ENCODE peak calls at places on chromosome 4, in nine cellular contexts. V is neural progenitor cell; T is IMR-90; I is stimulated activated CD8-positive, alpha-beta memory T cell treated with anti-CD3 and anti-CD28 coated beads, Interleukin-4, amount 100 ng/mL, for 4 hours; C is brain microvascular endothelial cell; S is stimulated activated CD4-positive, alpha-beta T cell treated with anti-CD3 and anti-CD28 coated beads, Interleukin-2, amount 100 ng/mL, for 48 hours; M is NCI-H1092; Q is cardiac muscle cell; Z is T-helper 2 cell. N is an unnamed sample.

GRCh38 chr4:7823416-7823824 is 116.2 kb downstream of the AFAP1 start:
- DNase-seq in C (no peak), T (no peak), S (no peak), Z (no peak), V (no peak), Q (peak), M (no peak), I (no peak), N (no peak)

GRCh38 chr4:153634737-153635353 is 49.2 kb upstream of the TLR2 start:
- DNase-seq in I (no peak), M (no peak), Z (no peak), T (peak), S (no peak), Q (peak), V (peak), C (no peak), N (peak)

GRCh38 chr4:169207436-169208089 is 63.2 kb downstream of the SH3RF1 start:
- DNase-seq in M (no peak), T (no peak), I (no peak), C (peak), V (peak), S (no peak), Z (no peak), Q (peak), N (no peak)

GRCh38 chr4:184067931-184068554 is 149.6 kb downstream of the ENPP6 start:
- DNase-seq in S (no peak), I (no peak), Q (no peak), T (no peak), Z (no peak), V (no peak), M (no peak), C (no peak), N (no peak)

GRCh38 chr4:14218641-14219040 is 591.1 kb upstream of the BOD1L1 start:
- DNase-seq in C (no peak), Q (no peak), I (no peak), Z (no peak), M (peak), V (peak), S (no peak), T (no peak), N (no peak)

GRCh38 chr4:83677656-83678055 is 141.7 kb downstream of the GPAT3 start:
- DNase-seq in S (no peak), I (no peak), M (no peak), V (no peak), C (no peak), Z (no peak), T (no peak), Q (no peak), N (no peak)

GRCh38 chr4:182885738-182886077 is 31.5 kb downstream of the DCTD start:
- DNase-seq in M (no peak), Q (peak), S (no peak), V (no peak), C (no peak), T (peak), I (no peak), Z (no peak), N (no peak)

GRCh38 chr4:11635336-11635735 is 206.6 kb upstream of the HS3ST1 start:
- DNase-seq in M (no peak), I (no peak), Z (no peak), Q (peak), V (no peak), T (peak), C (peak), S (no peak), N (no peak)

GRCh38 chr4:7167706-7168105 is 24.6 kb upstream of the SORCS2 start:
- DNase-seq in M (no peak), I (no peak), Z (no peak), V (no peak), C (no peak), S (no peak), T (no peak), Q (no peak), N (no peak)

GRCh38 chr4:17723648-17724047 is 57.8 kb downstream of the FAM184B start:
- DNase-seq in S (no peak), V (no peak), Q (no peak), T (no peak), I (no peak), Z (no peak), C (no peak), M (no peak), N (no peak)

GRCh38 chr4:151887151-151887815 is 126.5 kb upstream of the GATB start:
- DNase-seq in V (no peak), S (no peak), Q (no peak), I (no peak), Z (peak), M (no peak), T (no peak), C (peak), N (no peak)

GRCh38 chr4:165201806-165202205 is 5.6 kb upstream of the KLHL2 start:
- DNase-seq in Z (no peak), V (no peak), T (no peak), M (no peak), I (no peak), C (no peak), Q (peak), S (no peak), N (no peak)

N was measured in hepatic stellate cell.